ENCODE peak calls at places on chromosomes 4 and X, in six cellular contexts. One of them, this sample, is unnamed.

GRCh38 chrX:154435171-154435733 is 1.7 kb upstream of the GDI1 start:
- DNase-seq in GM10248: no peak
- DNase-seq in NCI-H510A treated with DMSO at 0.1 percent for 48 hours: no peak
- DNase-seq in substantia nigra: no peak
- DNase-seq in stimulated activated CD4-positive, alpha-beta T cell treated with anti-CD3 and anti-CD28 coated beads, Interleukin-2, amount 100 ng/mL, for 24 hours: no peak
- DNase-seq in EL: no peak
- DNase-seq in this sample: no peak

GRCh38 chr4:83490876-83491450 is 6.1 kb upstream of the ABRAXAS1 start:
- DNase-seq in substantia nigra: no peak
- DNase-seq in EL: peak; percentile 31
- DNase-seq in GM10248: peak; percentile 54
- DNase-seq in NCI-H510A treated with DMSO at 0.1 percent for 48 hours: peak; percentile 28
- DNase-seq in stimulated activated CD4-positive, alpha-beta T cell treated with anti-CD3 and anti-CD28 coated beads, Interleukin-2, amount 100 ng/mL, for 24 hours: no peak
- DNase-seq in this sample: no peak

GRCh38 chr4:22385615-22386014 is 130.3 kb downstream of the ADGRA3 start:
- DNase-seq in EL: peak; percentile 73
- DNase-seq in GM10248: no peak
- DNase-seq in NCI-H510A treated with DMSO at 0.1 percent for 48 hours: no peak
- DNase-seq in stimulated activated CD4-positive, alpha-beta T cell treated with anti-CD3 and anti-CD28 coated beads, Interleukin-2, amount 100 ng/mL, for 24 hours: no peak
- DNase-seq in substantia nigra: no peak
- DNase-seq in this sample: no peak

GRCh38 chrX:107978707-107979307 is 3.4 kb downstream of the TEX13B start:
- DNase-seq in stimulated activated CD4-positive, alpha-beta T cell treated with anti-CD3 and anti-CD28 coated beads, Interleukin-2, amount 100 ng/mL, for 24 hours: no peak
- DNase-seq in NCI-H510A treated with DMSO at 0.1 percent for 48 hours: no peak
- DNase-seq in EL: peak; percentile 13
- DNase-seq in substantia nigra: no peak
- DNase-seq in GM10248: no peak
- DNase-seq in this sample: no peak

GRCh38 chrX:101287402-101287801 is 3.7 kb downstream of the TAF7L start:
- DNase-seq in substantia nigra: no peak
- DNase-seq in NCI-H510A treated with DMSO at 0.1 percent for 48 hours: peak; percentile 13
- DNase-seq in EL: peak; percentile 49
- DNase-seq in stimulated activated CD4-positive, alpha-beta T cell treated with anti-CD3 and anti-CD28 coated beads, Interleukin-2, amount 100 ng/mL, for 24 hours: no peak
- DNase-seq in GM10248: peak; percentile 28
- DNase-seq in this sample: no peak

GRCh38 chr4:105509291-105509690 is 35.4 kb upstream of the PPA2 start:
- DNase-seq in stimulated activated CD4-positive, alpha-beta T cell treated with anti-CD3 and anti-CD28 coated beads, Interleukin-2, amount 100 ng/mL, for 24 hours: no peak
- DNase-seq in substantia nigra: no peak
- DNase-seq in EL: no peak
- DNase-seq in NCI-H510A treated with DMSO at 0.1 percent for 48 hours: no peak
- DNase-seq in GM10248: peak; percentile 66
- DNase-seq in this sample: no peak

GRCh38 chr4:10157478-10158354 is 41.1 kb upstream of the WDR1 start:
- DNase-seq in GM10248: peak; percentile 76
- DNase-seq in EL: peak; percentile 76
- DNase-seq in stimulated activated CD4-positive, alpha-beta T cell treated with anti-CD3 and anti-CD28 coated beads, Interleukin-2, amount 100 ng/mL, for 24 hours: peak; percentile 38
- DNase-seq in NCI-H510A treated with DMSO at 0.1 percent for 48 hours: peak; percentile 45
- DNase-seq in substantia nigra: no peak
- DNase-seq in this sample: peak; percentile 16

GRCh38 chr4:120683902-120684540 is 238.5 kb downstream of the PRDM5 start:
- DNase-seq in stimulated activated CD4-positive, alpha-beta T cell treated with anti-CD3 and anti-CD28 coated beads, Interleukin-2, amount 100 ng/mL, for 24 hours: no peak
- DNase-seq in EL: no peak
- DNase-seq in GM10248: no peak
- DNase-seq in substantia nigra: no peak
- DNase-seq in NCI-H510A treated with DMSO at 0.1 percent for 48 hours: no peak
- DNase-seq in this sample: no peak

GRCh38 chr4:6881908-6882307 is 27.7 kb upstream of the TBC1D14 start:
- DNase-seq in NCI-H510A treated with DMSO at 0.1 percent for 48 hours: no peak
- DNase-seq in EL: no peak
- DNase-seq in stimulated activated CD4-positive, alpha-beta T cell treated with anti-CD3 and anti-CD28 coated beads, Interleukin-2, amount 100 ng/mL, for 24 hours: no peak
- DNase-seq in substantia nigra: no peak
- DNase-seq in GM10248: no peak
- DNase-seq in this sample: no peak

GRCh38 chr4:72286185-72286584 is 254.4 kb downstream of the NPFFR2 start:
- DNase-seq in EL: no peak
- DNase-seq in GM10248: no peak
- DNase-seq in stimulated activated CD4-positive, alpha-beta T cell treated with anti-CD3 and anti-CD28 coated beads, Interleukin-2, amount 100 ng/mL, for 24 hours: no peak
- DNase-seq in NCI-H510A treated with DMSO at 0.1 percent for 48 hours: peak; percentile 57
- DNase-seq in substantia nigra: no peak
- DNase-seq in this sample: no peak

GRCh38 chr4:2930821-2931764 is 32.1 kb downstream of the NOP14 start:
- DNase-seq in EL: no peak
- DNase-seq in GM10248: no peak
- DNase-seq in NCI-H510A treated with DMSO at 0.1 percent for 48 hours: peak; percentile 30
- DNase-seq in stimulated activated CD4-positive, alpha-beta T cell treated with anti-CD3 and anti-CD28 coated beads, Interleukin-2, amount 100 ng/mL, for 24 hours: no peak
- DNase-seq in substantia nigra: no peak
- DNase-seq in this sample: no peak

GRCh38 chrX:13285693-13286092 is 34.2 kb downstream of the ATXN3L start:
- DNase-seq in NCI-H510A treated with DMSO at 0.1 percent for 48 hours: no peak
- DNase-seq in EL: no peak
- DNase-seq in substantia nigra: no peak
- DNase-seq in GM10248: no peak
- DNase-seq in stimulated activated CD4-positive, alpha-beta T cell treated with anti-CD3 and anti-CD28 coated beads, Interleukin-2, amount 100 ng/mL, for 24 hours: no peak
- DNase-seq in this sample: no peak

GRCh38 chr4:95504488-95504887 is 44.3 kb downstream of the UNC5C start:
- DNase-seq in substantia nigra: no peak
- DNase-seq in stimulated activated CD4-positive, alpha-beta T cell treated with anti-CD3 and anti-CD28 coated beads, Interleukin-2, amount 100 ng/mL, for 24 hours: no peak
- DNase-seq in NCI-H510A treated with DMSO at 0.1 percent for 48 hours: no peak
- DNase-seq in EL: no peak
- DNase-seq in GM10248: no peak
- DNase-seq in this sample: no peak

GRCh38 chr4:55635760-55636621 is at the start of gene NMU:
- DNase-seq in GM10248: peak; percentile 55
- DNase-seq in NCI-H510A treated with DMSO at 0.1 percent for 48 hours: peak; percentile 65
- DNase-seq in EL: peak; percentile 31
- DNase-seq in substantia nigra: no peak
- DNase-seq in stimulated activated CD4-positive, alpha-beta T cell treated with anti-CD3 and anti-CD28 coated beads, Interleukin-2, amount 100 ng/mL, for 24 hours: peak; percentile 63
- DNase-seq in this sample: peak; percentile 9

GRCh38 chr4:61068745-61069144 is 131.4 kb upstream of the ADGRL3 start:
- DNase-seq in stimulated activated CD4-positive, alpha-beta T cell treated with anti-CD3 and anti-CD28 coated beads, Interleukin-2, amount 100 ng/mL, for 24 hours: no peak
- DNase-seq in EL: peak; percentile 38
- DNase-seq in GM10248: no peak
- DNase-seq in NCI-H510A treated with DMSO at 0.1 percent for 48 hours: peak; percentile 34
- DNase-seq in substantia nigra: no peak
- DNase-seq in this sample: no peak

GRCh38 chr4:56937262-56937661 is 29.6 kb downstream of the REST start:
- DNase-seq in substantia nigra: no peak
- DNase-seq in stimulated activated CD4-positive, alpha-beta T cell treated with anti-CD3 and anti-CD28 coated beads, Interleukin-2, amount 100 ng/mL, for 24 hours: no peak
- DNase-seq in GM10248: no peak
- DNase-seq in NCI-H510A treated with DMSO at 0.1 percent for 48 hours: no peak
- DNase-seq in EL: peak; percentile 94
- DNase-seq in this sample: no peak

GRCh38 chr4:33996075-33996718 is 2248.1 kb downstream of the ARAP2 start:
- DNase-seq in GM10248: no peak
- DNase-seq in EL: peak; percentile 14
- DNase-seq in stimulated activated CD4-positive, alpha-beta T cell treated with anti-CD3 and anti-CD28 coated beads, Interleukin-2, amount 100 ng/mL, for 24 hours: no peak
- DNase-seq in substantia nigra: no peak
- DNase-seq in NCI-H510A treated with DMSO at 0.1 percent for 48 hours: no peak
- DNase-seq in this sample: no peak

GRCh38 chrX:5788930-5789329 is 439.7 kb downstream of the NLGN4X start:
- DNase-seq in GM10248: no peak
- DNase-seq in EL: no peak
- DNase-seq in substantia nigra: no peak
- DNase-seq in stimulated activated CD4-positive, alpha-beta T cell treated with anti-CD3 and anti-CD28 coated beads, Interleukin-2, amount 100 ng/mL, for 24 hours: no peak
- DNase-seq in NCI-H510A treated with DMSO at 0.1 percent for 48 hours: no peak
- DNase-seq in this sample: no peak

This sample was measured in activated T-helper 2 cell treated with anti-CD3 and anti-CD28 coated beads, Interferon-gamma antibody, Interleukin-2, Interleukin-4, amounts not matched to agents 10 μg/mL and 5 μg/mL and 100 μg/mL, durations not matched to agents 14 hours and 24 hours and 36 hours.